ENCODE peak calls at places on chromosomes 11 and 22, in four cellular contexts. D, A, Z and B are unnamed samples.
A peak's percentile ranks its signal among the peaks of the same experiment; 100 is the strongest.

GRCh38 chr22:30926706-30927105 is 41.9 kb downstream of the MORC2 start:
- DNase-seq in D (no peak), A (no peak), Z (no peak), B (no peak)

GRCh38 chr22:26890870-26891269 is 233.5 kb downstream of the MIAT start:
- DNase-seq in D (no peak), A (no peak), Z (no peak), B (no peak)

GRCh38 chr11:40384991-40385390 is 1074.5 kb downstream of the LRRC4C start:
- DNase-seq in D (no peak), A (no peak), Z (no peak), B (no peak)

GRCh38 chr11:116680349-116681125 is 92.2 kb downstream of the BUD13 start:
- DNase-seq in D (no peak), A (no peak), Z (no peak), B (no peak)

GRCh38 chr11:39681428-39681827 is 1778.0 kb downstream of the LRRC4C start:
- DNase-seq in D (no peak), A (no peak), Z (no peak), B (no peak)

GRCh38 chr22:37103696-37104452 is 5.6 kb downstream of the TMPRSS6 start:
- DNase-seq in D (no peak), A (no peak), Z (no peak), B (no peak)

GRCh38 chr11:122735031-122735430 is 79.5 kb downstream of the UBASH3B start:
- DNase-seq in D (no peak), A (no peak), Z (no peak), B (no peak)

GRCh38 chr11:35272391-35272821 is 133.4 kb downstream of the CD44 start:
- DNase-seq in D (no peak), A (no peak), Z (no peak), B (peak; percentile 63)

GRCh38 chr11:73383249-73384126 is 7.3 kb downstream of the RELT start:
- DNase-seq in D (no peak), A (no peak), Z (no peak), B (no peak)

GRCh38 chr11:18632841-18633240 is 1.3 kb downstream of the SPTY2D1 start:
- DNase-seq in D (no peak), A (no peak), Z (no peak), B (no peak)

GRCh38 chr11:20000393-20001134 is 159.7 kb downstream of the DBX1 start:
- DNase-seq in D (peak; percentile 29), A (no peak), Z (no peak), B (no peak)
- TF ChIP-seq CTCF in D (no peak), A (no peak), Z (no peak), B (no peak)

DNA sequence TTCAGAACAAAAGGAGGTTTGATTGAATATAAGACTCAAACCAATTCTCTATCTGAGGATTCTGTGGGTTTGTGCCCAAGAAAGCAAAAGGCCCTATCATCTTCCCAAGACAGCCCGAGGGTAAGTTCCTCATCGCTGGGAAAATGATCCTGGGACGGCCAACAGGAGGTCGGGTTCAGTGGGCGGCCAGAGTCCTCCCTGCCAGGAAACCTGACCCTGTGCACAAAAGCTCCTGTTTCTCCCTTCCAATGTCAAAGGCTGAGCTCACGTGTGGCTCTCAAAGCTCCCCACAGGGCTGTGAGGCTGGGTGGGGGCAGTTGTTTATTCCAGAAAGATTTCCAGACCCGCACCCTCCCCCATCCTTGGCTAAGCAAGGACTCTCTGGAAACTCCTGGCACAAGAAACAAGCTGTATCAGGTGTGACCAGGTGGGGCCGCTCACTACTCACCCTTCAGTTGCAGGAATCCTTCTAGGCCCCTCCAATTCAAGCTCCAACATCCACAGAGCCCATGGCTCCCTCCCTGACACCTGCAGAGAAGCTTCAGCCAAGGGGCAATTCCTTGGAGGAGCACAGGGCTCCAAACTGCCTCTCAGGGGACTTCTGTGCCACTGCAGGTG is 131.9 kb downstream of the SHANK2 start:
- DNase-seq in D (no peak), A (no peak), Z (no peak), B (no peak)
- TF ChIP-seq CTCF in D (no peak), A (no peak), Z (peak; percentile 13), B (no peak)

DNA sequence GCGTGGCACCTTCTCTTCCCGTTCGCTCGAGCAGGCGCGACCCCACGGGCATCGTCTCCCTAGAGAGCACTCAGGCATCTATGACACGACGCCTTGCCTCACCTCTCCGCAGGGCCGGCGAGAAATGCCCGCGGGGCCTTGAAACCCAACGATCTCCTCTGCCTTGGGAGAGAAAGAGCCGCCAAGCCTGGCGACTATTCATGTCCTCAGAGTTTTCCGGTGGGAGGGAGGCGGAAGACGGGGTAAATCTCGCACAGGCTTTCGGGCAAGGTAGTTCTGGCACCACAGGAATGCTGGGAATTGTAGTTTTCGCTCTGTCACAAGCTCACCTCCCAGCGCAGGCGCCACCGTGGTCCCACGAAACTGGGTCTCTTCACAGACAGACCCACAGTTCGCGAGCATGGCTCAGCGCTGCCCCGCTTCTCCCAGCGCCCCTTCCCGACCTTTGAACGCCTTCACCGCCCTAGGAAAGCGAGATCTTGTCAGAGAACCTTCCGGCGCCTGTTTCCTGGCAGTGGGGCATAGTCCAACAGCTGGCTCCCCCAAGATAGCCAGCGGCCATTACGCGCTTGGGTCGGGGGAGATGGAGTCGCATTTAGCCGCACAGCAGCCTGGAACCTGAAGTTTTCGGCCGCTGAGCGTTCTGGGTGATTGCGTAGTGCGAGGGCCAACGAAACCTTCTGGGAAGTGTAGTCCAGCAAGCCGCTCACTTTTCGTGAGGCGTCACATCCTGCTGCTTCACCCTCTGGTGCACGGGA is at the start of gene CCDC90B:
- DNase-seq in D (peak; percentile 97), A (peak; percentile 96), Z (peak; percentile 95), B (peak; percentile 94)
- TF ChIP-seq CTCF in D (no peak), A (no peak), Z (peak; percentile 76), B (peak; percentile 67)

GRCh38 chr11:67680701-67681472 is 6.5 kb upstream of the ALDH3B2 start:
- DNase-seq in D (no peak), A (no peak), Z (peak; percentile 61), B (no peak)
- TF ChIP-seq CTCF in D (no peak), A (no peak), Z (no peak), B (no peak)

GRCh38 chr11:111575748-111576147 is 26.5 kb upstream of the SIK2 start:
- DNase-seq in D (no peak), A (no peak), Z (no peak), B (no peak)

GRCh38 chr11:111571829-111572501 is 30.3 kb upstream of the SIK2 start:
- DNase-seq in D (no peak), A (no peak), Z (no peak), B (no peak)

GRCh38 chr11:111573821-111574249 is 28.4 kb upstream of the SIK2 start:
- DNase-seq in D (peak; percentile 45), A (no peak), Z (no peak), B (no peak)

GRCh38 chr11:111570796-111571195 is 30.3 kb downstream of the LAYN start:
- DNase-seq in D (no peak), A (no peak), Z (no peak), B (no peak)

GRCh38 chr11:111574373-111575230 is 27.6 kb upstream of the SIK2 start:
- DNase-seq in D (no peak), A (no peak), Z (no peak), B (no peak)
- TF ChIP-seq CTCF in D (no peak), A (no peak), Z (no peak), B (no peak)

GRCh38 chr11:78417888-78418583 is 416 bp upstream of the GAB2 start:
- DNase-seq in D (peak; percentile 83), A (no peak), Z (peak; percentile 88), B (peak; percentile 88)

GRCh38 chr11:78416285-78417174 is 1.1 kb downstream of the GAB2 start:
- DNase-seq in D (peak; percentile 88), A (peak; percentile 51), Z (peak; percentile 90), B (peak; percentile 82)

GRCh38 chr11:78415338-78415737 is 2.3 kb downstream of the GAB2 start:
- DNase-seq in D (no peak), A (no peak), Z (peak; percentile 52), B (no peak)

GRCh38 chr11:78418584-78419211 is 1.1 kb upstream of the GAB2 start:
- DNase-seq in D (no peak), A (no peak), Z (no peak), B (no peak)

DNA sequence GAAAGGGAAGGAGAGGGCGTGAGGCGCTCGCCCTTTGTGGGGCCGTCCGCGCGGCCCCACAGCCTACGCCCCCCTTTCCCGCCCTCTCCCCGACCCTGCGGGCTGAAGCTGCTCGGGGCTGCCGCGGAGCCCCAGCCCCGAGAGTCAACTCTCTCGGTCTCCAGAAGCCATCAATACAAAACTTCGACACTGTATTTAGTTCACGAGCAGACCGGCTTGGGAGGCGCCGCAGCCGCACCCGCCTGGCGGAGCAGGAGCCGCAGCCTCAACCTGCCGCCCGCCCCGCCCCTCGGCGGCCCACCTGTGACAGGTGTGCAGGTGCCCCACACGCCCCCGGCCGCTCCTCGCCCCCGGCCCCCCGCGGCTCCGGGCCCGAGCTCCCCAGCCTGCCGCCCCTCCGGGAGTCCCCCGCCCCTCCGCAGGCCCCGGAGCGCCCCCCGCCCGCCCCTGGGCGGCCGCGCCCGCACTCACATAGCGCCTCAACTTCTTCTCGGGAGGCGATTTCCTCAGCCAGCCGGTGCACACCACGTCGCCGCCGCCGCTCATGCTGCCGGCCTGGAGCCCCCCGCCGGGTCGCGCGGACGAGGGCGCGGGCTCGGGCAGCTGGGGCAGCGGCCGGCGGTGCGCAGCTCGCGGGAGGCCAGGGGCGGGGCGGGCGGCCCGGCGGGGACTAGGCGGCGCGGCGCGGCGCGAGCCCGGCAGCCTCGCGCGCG is at the start of gene GAB2:
- DNase-seq in D (no peak), A (no peak), Z (no peak), B (no peak)
- TF ChIP-seq CTCF in D (no peak), A (no peak), Z (no peak), B (no peak)